ENCODE peak calls at places on chromosome 14, in nine cellular contexts. One of them, this sample, is unnamed.
A peak's percentile ranks its signal among the peaks of the same experiment; 100 is the strongest.

GRCh38 chr14:53953002-53953827 is 3.4 kb downstream of the BMP4 start:
- DNase-seq in adrenal gland: peak; percentile 87
- DNase-seq in upper lobe of right lung: peak; percentile 94
- DNase-seq in PC-3: peak; percentile 88
- DNase-seq in GM12891: no peak
- DNase-seq in CD8-positive, alpha-beta T cell: no peak
- DNase-seq in Calu3: peak; percentile 82
- DNase-seq in posterior vena cava: peak; percentile 95
- DNase-seq in right atrium auricular region: peak; percentile 85
- DNase-seq in this sample: peak; percentile 87

GRCh38 chr14:92886337-92886736 is 36.6 kb upstream of the CHGA start:
- DNase-seq in adrenal gland: no peak
- DNase-seq in CD8-positive, alpha-beta T cell: no peak
- DNase-seq in GM12891: no peak
- DNase-seq in upper lobe of right lung: no peak
- DNase-seq in posterior vena cava: no peak
- DNase-seq in Calu3: no peak
- DNase-seq in PC-3: no peak
- DNase-seq in right atrium auricular region: no peak
- DNase-seq in this sample: no peak

GRCh38 chr14:103109789-103110415 is 13.4 kb upstream of the TNFAIP2 start:
- DNase-seq in GM12891: no peak
- DNase-seq in posterior vena cava: no peak
- DNase-seq in Calu3: no peak
- DNase-seq in PC-3: peak; percentile 70
- DNase-seq in CD8-positive, alpha-beta T cell: no peak
- DNase-seq in adrenal gland: no peak
- DNase-seq in right atrium auricular region: no peak
- DNase-seq in upper lobe of right lung: no peak
- DNase-seq in this sample: no peak

GRCh38 chr14:64244279-64244678 is 49.9 kb downstream of the ESR2 start:
- DNase-seq in Calu3: no peak
- DNase-seq in posterior vena cava: no peak
- DNase-seq in PC-3: no peak
- DNase-seq in right atrium auricular region: no peak
- DNase-seq in CD8-positive, alpha-beta T cell: no peak
- DNase-seq in adrenal gland: peak; percentile 90
- DNase-seq in upper lobe of right lung: no peak
- DNase-seq in GM12891: no peak
- DNase-seq in this sample: no peak

GRCh38 chr14:77580964-77581505 is 35.4 kb downstream of the SPTLC2 start:
- DNase-seq in PC-3: peak; percentile 43
- DNase-seq in GM12891: peak; percentile 17
- DNase-seq in posterior vena cava: no peak
- DNase-seq in CD8-positive, alpha-beta T cell: no peak
- DNase-seq in Calu3: no peak
- DNase-seq in adrenal gland: no peak
- DNase-seq in upper lobe of right lung: no peak
- DNase-seq in right atrium auricular region: no peak
- DNase-seq in this sample: no peak

GRCh38 chr14:48323655-48324054 is 648.2 kb upstream of the MDGA2 start:
- DNase-seq in PC-3: peak; percentile 94
- DNase-seq in Calu3: no peak
- DNase-seq in CD8-positive, alpha-beta T cell: no peak
- DNase-seq in right atrium auricular region: no peak
- DNase-seq in posterior vena cava: no peak
- DNase-seq in GM12891: no peak
- DNase-seq in adrenal gland: no peak
- DNase-seq in upper lobe of right lung: no peak
- DNase-seq in this sample: no peak

GRCh38 chr14:68279437-68279720 is 459.8 kb downstream of the RAD51B start:
- DNase-seq in adrenal gland: no peak
- DNase-seq in Calu3: no peak
- DNase-seq in GM12891: no peak
- DNase-seq in upper lobe of right lung: no peak
- DNase-seq in posterior vena cava: no peak
- DNase-seq in right atrium auricular region: no peak
- DNase-seq in PC-3: no peak
- DNase-seq in CD8-positive, alpha-beta T cell: no peak
- DNase-seq in this sample: no peak

GRCh38 chr14:90534091-90534837 is 137.4 kb downstream of the CALM1 start:
- DNase-seq in right atrium auricular region: no peak
- DNase-seq in GM12891: no peak
- DNase-seq in adrenal gland: no peak
- DNase-seq in CD8-positive, alpha-beta T cell: no peak
- DNase-seq in upper lobe of right lung: peak; percentile 78
- DNase-seq in PC-3: no peak
- DNase-seq in posterior vena cava: no peak
- DNase-seq in Calu3: no peak
- DNase-seq in this sample: no peak

GRCh38 chr14:34344318-34344717 is 117.7 kb downstream of the SPTSSA start:
- DNase-seq in right atrium auricular region: no peak
- DNase-seq in CD8-positive, alpha-beta T cell: no peak
- DNase-seq in upper lobe of right lung: no peak
- DNase-seq in GM12891: no peak
- DNase-seq in Calu3: no peak
- DNase-seq in PC-3: no peak
- DNase-seq in adrenal gland: no peak
- DNase-seq in posterior vena cava: no peak
- DNase-seq in this sample: no peak

GRCh38 chr14:103141117-103141796 is 18.0 kb downstream of the TNFAIP2 start:
- DNase-seq in Calu3: peak; percentile 66
- DNase-seq in CD8-positive, alpha-beta T cell: no peak
- DNase-seq in posterior vena cava: no peak
- DNase-seq in upper lobe of right lung: no peak
- DNase-seq in GM12891: no peak
- DNase-seq in adrenal gland: peak; percentile 73
- DNase-seq in PC-3: peak; percentile 76
- DNase-seq in right atrium auricular region: no peak
- DNase-seq in this sample: peak; percentile 51

GRCh38 chr14:76086636-76087035 is 65.1 kb upstream of the GPATCH2L start:
- DNase-seq in PC-3: no peak
- DNase-seq in posterior vena cava: no peak
- DNase-seq in upper lobe of right lung: no peak
- DNase-seq in right atrium auricular region: no peak
- DNase-seq in Calu3: no peak
- DNase-seq in adrenal gland: no peak
- DNase-seq in CD8-positive, alpha-beta T cell: no peak
- DNase-seq in GM12891: no peak
- DNase-seq in this sample: no peak

GRCh38 chr14:34700622-34701130 is 13.7 kb downstream of the CFL2 start:
- DNase-seq in upper lobe of right lung: no peak
- DNase-seq in GM12891: no peak
- DNase-seq in PC-3: peak; percentile 43
- DNase-seq in right atrium auricular region: no peak
- DNase-seq in CD8-positive, alpha-beta T cell: no peak
- DNase-seq in adrenal gland: no peak
- DNase-seq in Calu3: no peak
- DNase-seq in posterior vena cava: no peak
- DNase-seq in this sample: no peak

GRCh38 chr14:101101456-101102056 is 198.0 kb upstream of the RTL1 start:
- DNase-seq in posterior vena cava: peak; percentile 52
- DNase-seq in adrenal gland: no peak
- DNase-seq in upper lobe of right lung: no peak
- DNase-seq in CD8-positive, alpha-beta T cell: no peak
- DNase-seq in GM12891: no peak
- DNase-seq in PC-3: peak; percentile 54
- DNase-seq in right atrium auricular region: peak; percentile 46
- DNase-seq in Calu3: no peak
- DNase-seq in this sample: no peak

GRCh38 chr14:103292426-103293374 is 41.3 kb upstream of the EIF5 start:
- DNase-seq in posterior vena cava: peak; percentile 93
- DNase-seq in right atrium auricular region: peak; percentile 81
- DNase-seq in GM12891: peak; percentile 85
- DNase-seq in upper lobe of right lung: peak; percentile 86
- DNase-seq in Calu3: peak; percentile 88
- DNase-seq in PC-3: peak; percentile 84
- DNase-seq in CD8-positive, alpha-beta T cell: peak; percentile 39
- DNase-seq in adrenal gland: peak; percentile 87
- DNase-seq in this sample: peak; percentile 79

GRCh38 chr14:28412076-28412475 is 354.5 kb upstream of the FOXG1 start:
- DNase-seq in PC-3: no peak
- DNase-seq in posterior vena cava: no peak
- DNase-seq in upper lobe of right lung: no peak
- DNase-seq in right atrium auricular region: no peak
- DNase-seq in CD8-positive, alpha-beta T cell: no peak
- DNase-seq in adrenal gland: no peak
- DNase-seq in Calu3: no peak
- DNase-seq in GM12891: no peak
- DNase-seq in this sample: no peak

GRCh38 chr14:38233218-38233617 is 22.7 kb downstream of the CLEC14A start:
- DNase-seq in PC-3: no peak
- DNase-seq in right atrium auricular region: no peak
- DNase-seq in adrenal gland: no peak
- DNase-seq in Calu3: no peak
- DNase-seq in GM12891: no peak
- DNase-seq in upper lobe of right lung: no peak
- DNase-seq in posterior vena cava: no peak
- DNase-seq in CD8-positive, alpha-beta T cell: no peak
- DNase-seq in this sample: no peak

GRCh38 chr14:77024171-77024627 is 4.3 kb downstream of the IRF2BPL start:
- DNase-seq in PC-3: peak; percentile 76
- DNase-seq in upper lobe of right lung: no peak
- DNase-seq in posterior vena cava: no peak
- DNase-seq in adrenal gland: peak; percentile 64
- DNase-seq in Calu3: no peak
- DNase-seq in GM12891: no peak
- DNase-seq in CD8-positive, alpha-beta T cell: peak; percentile 14
- DNase-seq in right atrium auricular region: no peak
- DNase-seq in this sample: no peak